ENCODE peak calls at places on chromosomes 3 and 15, in seven cellular contexts. I is mesothelial cell of epicardium; Q is stimulated activated CD8-positive, alpha-beta memory T cell treated with anti-CD3 and anti-CD28 coated beads, Interleukin-15, amount 100 ng/mL, for 24 hours; F is activated CD4-positive, alpha-beta memory T cell treated with anti-CD3 and anti-CD28 coated beads for 36 hours; Y is mammary epithelial cell; O is endothelial cell; M is astrocyte of the cerebellum. W is an unnamed sample.

GRCh38 chr3:150080058-150080730 is 109.5 kb upstream of the PFN2 start:
- DNase-seq in Q (no peak), Y (no peak), I (no peak), M (no peak), O (no peak), F (no peak), W (no peak)

GRCh38 chr15:66832679-66833078 is 130.6 kb downstream of the SMAD6 start:
- DNase-seq in Q (no peak), M (no peak), O (no peak), F (no peak), Y (no peak), I (no peak), W (no peak)

GRCh38 chr3:158842946-158843345 is 41.1 kb downstream of the MFSD1 start:
- DNase-seq in Y (no peak), O (no peak), Q (no peak), M (no peak), I (no peak), F (no peak), W (no peak)

GRCh38 chr15:39451121-39451698 is 129.7 kb upstream of the THBS1 start:
- DNase-seq in O (no peak), Q (no peak), F (no peak), I (no peak), Y (no peak), M (no peak), W (no peak)

GRCh38 chr3:56795097-56795806 is 6.5 kb downstream of the ARHGEF3 start:
- DNase-seq in Y (peak; percentile 22), I (no peak), O (no peak), F (no peak), Q (no peak), M (no peak), W (peak; percentile 58)

GRCh38 chr3:169954142-169954756 is 12.4 kb upstream of the SEC62 start:
- DNase-seq in F (no peak), Q (no peak), M (no peak), Y (no peak), O (no peak), I (no peak), W (no peak)

GRCh38 chr3:178036745-178037144 is 499.5 kb upstream of the KCNMB2 start:
- DNase-seq in Q (no peak), F (no peak), M (peak; percentile 27), I (no peak), Y (no peak), O (no peak), W (no peak)

GRCh38 chr3:114608293-114608692 is 314.5 kb downstream of the TIGIT start:
- DNase-seq in M (peak; percentile 77), O (no peak), Q (no peak), I (no peak), F (no peak), Y (peak; percentile 66), W (peak; percentile 57)

GRCh38 chr3:120450261-120450913 is 405 bp downstream of the FSTL1 start:
- DNase-seq in I (peak; percentile 58), Q (no peak), F (peak; percentile 24), Y (peak; percentile 45), M (no peak), O (peak; percentile 69), W (no peak)

GRCh38 chr3:157494581-157495281 is 8.5 kb downstream of the VEPH1 start:
- DNase-seq in F (no peak), O (no peak), I (no peak), M (no peak), Y (no peak), Q (no peak), W (no peak)

GRCh38 chr3:78660958-78661357 is 1106.8 kb downstream of the ROBO1 start:
- DNase-seq in Y (no peak), M (no peak), F (no peak), O (no peak), I (no peak), Q (no peak), W (no peak)

GRCh38 chr15:30896211-30896606 is 7.5 kb upstream of the FAN1 start:
- DNase-seq in I (no peak), O (no peak), F (no peak), Y (no peak), M (no peak), Q (no peak), W (no peak)

W was measured in bronchial epithelial cell.